ENCODE peak calls at places on chromosomes 4 and X, in eight cellular contexts. One of them, this sample, is unnamed.

GRCh38 chr4:37666625-37667071 is 19.5 kb downstream of the RELL1 start:
- DNase-seq in activated CD8-positive, alpha-beta memory T cell treated with anti-CD3 and anti-CD28 coated beads for 1 hour: no peak
- DNase-seq in Right ventricle myocardium superior: no peak
- DNase-seq in HTR-8/SVneo: peak
- DNase-seq in MM.1S: no peak
- DNase-seq in stimulated activated CD8-positive, alpha-beta memory T cell treated with anti-CD3 and anti-CD28 coated beads, Interleukin-2, amount 100 ng/mL, for 1 hour: no peak
- DNase-seq in dermis blood vessel endothelial cell: peak
- DNase-seq in T-helper 9 cell: no peak
- DNase-seq in this sample: peak

GRCh38 chrX:129780441-129781105 is 824 bp downstream of the SASH3 start:
- DNase-seq in stimulated activated CD8-positive, alpha-beta memory T cell treated with anti-CD3 and anti-CD28 coated beads, Interleukin-2, amount 100 ng/mL, for 1 hour: no peak
- DNase-seq in dermis blood vessel endothelial cell: no peak
- DNase-seq in T-helper 9 cell: no peak
- DNase-seq in HTR-8/SVneo: no peak
- DNase-seq in Right ventricle myocardium superior: no peak
- DNase-seq in MM.1S: peak
- DNase-seq in activated CD8-positive, alpha-beta memory T cell treated with anti-CD3 and anti-CD28 coated beads for 1 hour: no peak
- DNase-seq in this sample: no peak

GRCh38 chrX:30981968-30982367 is 89.9 kb downstream of the FTHL17 start:
- DNase-seq in MM.1S: no peak
- DNase-seq in Right ventricle myocardium superior: no peak
- DNase-seq in HTR-8/SVneo: no peak
- DNase-seq in T-helper 9 cell: no peak
- DNase-seq in activated CD8-positive, alpha-beta memory T cell treated with anti-CD3 and anti-CD28 coated beads for 1 hour: no peak
- DNase-seq in dermis blood vessel endothelial cell: no peak
- DNase-seq in stimulated activated CD8-positive, alpha-beta memory T cell treated with anti-CD3 and anti-CD28 coated beads, Interleukin-2, amount 100 ng/mL, for 1 hour: no peak
- DNase-seq in this sample: no peak

GRCh38 chrX:101659601-101660063 is at the start of gene ARMCX2:
- DNase-seq in dermis blood vessel endothelial cell: peak
- DNase-seq in activated CD8-positive, alpha-beta memory T cell treated with anti-CD3 and anti-CD28 coated beads for 1 hour: no peak
- DNase-seq in T-helper 9 cell: no peak
- DNase-seq in MM.1S: no peak
- DNase-seq in Right ventricle myocardium superior: peak
- DNase-seq in HTR-8/SVneo: no peak
- DNase-seq in stimulated activated CD8-positive, alpha-beta memory T cell treated with anti-CD3 and anti-CD28 coated beads, Interleukin-2, amount 100 ng/mL, for 1 hour: no peak
- DNase-seq in this sample: no peak

GRCh38 chr4:129240816-129241215 is 144.9 kb downstream of the C4orf33 start:
- DNase-seq in Right ventricle myocardium superior: no peak
- DNase-seq in T-helper 9 cell: no peak
- DNase-seq in MM.1S: no peak
- DNase-seq in stimulated activated CD8-positive, alpha-beta memory T cell treated with anti-CD3 and anti-CD28 coated beads, Interleukin-2, amount 100 ng/mL, for 1 hour: no peak
- DNase-seq in activated CD8-positive, alpha-beta memory T cell treated with anti-CD3 and anti-CD28 coated beads for 1 hour: no peak
- DNase-seq in dermis blood vessel endothelial cell: no peak
- DNase-seq in HTR-8/SVneo: no peak
- DNase-seq in this sample: no peak

GRCh38 chrX:131778269-131779218 is 234.7 kb downstream of the OR13H1 start:
- DNase-seq in HTR-8/SVneo: no peak
- DNase-seq in dermis blood vessel endothelial cell: no peak
- DNase-seq in T-helper 9 cell: peak
- DNase-seq in stimulated activated CD8-positive, alpha-beta memory T cell treated with anti-CD3 and anti-CD28 coated beads, Interleukin-2, amount 100 ng/mL, for 1 hour: no peak
- DNase-seq in activated CD8-positive, alpha-beta memory T cell treated with anti-CD3 and anti-CD28 coated beads for 1 hour: no peak
- DNase-seq in Right ventricle myocardium superior: no peak
- DNase-seq in MM.1S: peak
- DNase-seq in this sample: no peak

GRCh38 chr4:127229866-127230608 is 402.7 kb upstream of the INTU start:
- DNase-seq in HTR-8/SVneo: no peak
- DNase-seq in stimulated activated CD8-positive, alpha-beta memory T cell treated with anti-CD3 and anti-CD28 coated beads, Interleukin-2, amount 100 ng/mL, for 1 hour: no peak
- DNase-seq in MM.1S: no peak
- DNase-seq in T-helper 9 cell: no peak
- DNase-seq in dermis blood vessel endothelial cell: no peak
- DNase-seq in activated CD8-positive, alpha-beta memory T cell treated with anti-CD3 and anti-CD28 coated beads for 1 hour: no peak
- DNase-seq in Right ventricle myocardium superior: no peak
- DNase-seq in this sample: no peak

GRCh38 chr4:141905751-141906150 is 269.4 kb downstream of the IL15 start:
- DNase-seq in Right ventricle myocardium superior: no peak
- DNase-seq in T-helper 9 cell: no peak
- DNase-seq in stimulated activated CD8-positive, alpha-beta memory T cell treated with anti-CD3 and anti-CD28 coated beads, Interleukin-2, amount 100 ng/mL, for 1 hour: no peak
- DNase-seq in dermis blood vessel endothelial cell: no peak
- DNase-seq in HTR-8/SVneo: peak
- DNase-seq in MM.1S: no peak
- DNase-seq in activated CD8-positive, alpha-beta memory T cell treated with anti-CD3 and anti-CD28 coated beads for 1 hour: no peak
- DNase-seq in this sample: peak

GRCh38 chr4:86359944-86360478 is at the start of gene MAPK10:
- DNase-seq in dermis blood vessel endothelial cell: peak
- DNase-seq in HTR-8/SVneo: peak
- DNase-seq in stimulated activated CD8-positive, alpha-beta memory T cell treated with anti-CD3 and anti-CD28 coated beads, Interleukin-2, amount 100 ng/mL, for 1 hour: no peak
- DNase-seq in T-helper 9 cell: peak
- DNase-seq in activated CD8-positive, alpha-beta memory T cell treated with anti-CD3 and anti-CD28 coated beads for 1 hour: no peak
- DNase-seq in MM.1S: peak
- DNase-seq in Right ventricle myocardium superior: peak
- DNase-seq in this sample: peak

GRCh38 chr4:25694466-25694865 is 38.8 kb downstream of the SLC34A2 start:
- DNase-seq in activated CD8-positive, alpha-beta memory T cell treated with anti-CD3 and anti-CD28 coated beads for 1 hour: no peak
- DNase-seq in dermis blood vessel endothelial cell: no peak
- DNase-seq in HTR-8/SVneo: peak
- DNase-seq in stimulated activated CD8-positive, alpha-beta memory T cell treated with anti-CD3 and anti-CD28 coated beads, Interleukin-2, amount 100 ng/mL, for 1 hour: no peak
- DNase-seq in T-helper 9 cell: no peak
- DNase-seq in MM.1S: no peak
- DNase-seq in Right ventricle myocardium superior: no peak
- DNase-seq in this sample: no peak

GRCh38 chrX:7216981-7217587 is 69.1 kb upstream of the PUDP start:
- DNase-seq in dermis blood vessel endothelial cell: no peak
- DNase-seq in activated CD8-positive, alpha-beta memory T cell treated with anti-CD3 and anti-CD28 coated beads for 1 hour: no peak
- DNase-seq in stimulated activated CD8-positive, alpha-beta memory T cell treated with anti-CD3 and anti-CD28 coated beads, Interleukin-2, amount 100 ng/mL, for 1 hour: no peak
- DNase-seq in Right ventricle myocardium superior: no peak
- DNase-seq in HTR-8/SVneo: no peak
- DNase-seq in MM.1S: no peak
- DNase-seq in T-helper 9 cell: no peak
- DNase-seq in this sample: no peak

GRCh38 chr4:68461790-68462189 is 14.5 kb downstream of the TMPRSS11E start:
- DNase-seq in Right ventricle myocardium superior: no peak
- DNase-seq in stimulated activated CD8-positive, alpha-beta memory T cell treated with anti-CD3 and anti-CD28 coated beads, Interleukin-2, amount 100 ng/mL, for 1 hour: no peak
- DNase-seq in activated CD8-positive, alpha-beta memory T cell treated with anti-CD3 and anti-CD28 coated beads for 1 hour: no peak
- DNase-seq in HTR-8/SVneo: no peak
- DNase-seq in dermis blood vessel endothelial cell: no peak
- DNase-seq in MM.1S: no peak
- DNase-seq in T-helper 9 cell: no peak
- DNase-seq in this sample: no peak

GRCh38 chr4:139735381-139736256 is 70.0 kb downstream of the MGST2 start:
- DNase-seq in T-helper 9 cell: no peak
- DNase-seq in MM.1S: no peak
- DNase-seq in dermis blood vessel endothelial cell: peak
- DNase-seq in stimulated activated CD8-positive, alpha-beta memory T cell treated with anti-CD3 and anti-CD28 coated beads, Interleukin-2, amount 100 ng/mL, for 1 hour: no peak
- DNase-seq in Right ventricle myocardium superior: peak
- DNase-seq in activated CD8-positive, alpha-beta memory T cell treated with anti-CD3 and anti-CD28 coated beads for 1 hour: no peak
- DNase-seq in HTR-8/SVneo: no peak
- DNase-seq in this sample: no peak

GRCh38 chr4:120557372-120557771 is 365.2 kb downstream of the PRDM5 start:
- DNase-seq in T-helper 9 cell: no peak
- DNase-seq in Right ventricle myocardium superior: no peak
- DNase-seq in dermis blood vessel endothelial cell: no peak
- DNase-seq in activated CD8-positive, alpha-beta memory T cell treated with anti-CD3 and anti-CD28 coated beads for 1 hour: no peak
- DNase-seq in stimulated activated CD8-positive, alpha-beta memory T cell treated with anti-CD3 and anti-CD28 coated beads, Interleukin-2, amount 100 ng/mL, for 1 hour: no peak
- DNase-seq in MM.1S: no peak
- DNase-seq in HTR-8/SVneo: no peak
- DNase-seq in this sample: no peak

GRCh38 chr4:41079871-41080565 is 134.3 kb downstream of the APBB2 start:
- DNase-seq in MM.1S: no peak
- DNase-seq in HTR-8/SVneo: no peak
- DNase-seq in dermis blood vessel endothelial cell: no peak
- DNase-seq in T-helper 9 cell: no peak
- DNase-seq in stimulated activated CD8-positive, alpha-beta memory T cell treated with anti-CD3 and anti-CD28 coated beads, Interleukin-2, amount 100 ng/mL, for 1 hour: no peak
- DNase-seq in Right ventricle myocardium superior: no peak
- DNase-seq in activated CD8-positive, alpha-beta memory T cell treated with anti-CD3 and anti-CD28 coated beads for 1 hour: no peak
- DNase-seq in this sample: no peak

GRCh38 chr4:65665951-65666523 is 4.3 kb downstream of the EPHA5 start:
- DNase-seq in activated CD8-positive, alpha-beta memory T cell treated with anti-CD3 and anti-CD28 coated beads for 1 hour: no peak
- DNase-seq in dermis blood vessel endothelial cell: no peak
- DNase-seq in Right ventricle myocardium superior: no peak
- DNase-seq in T-helper 9 cell: no peak
- DNase-seq in HTR-8/SVneo: no peak
- DNase-seq in stimulated activated CD8-positive, alpha-beta memory T cell treated with anti-CD3 and anti-CD28 coated beads, Interleukin-2, amount 100 ng/mL, for 1 hour: no peak
- DNase-seq in MM.1S: no peak
- DNase-seq in this sample: no peak

GRCh38 chrX:71619193-71619592 is 882 bp upstream of the CXCR3 start:
- DNase-seq in HTR-8/SVneo: no peak
- DNase-seq in Right ventricle myocardium superior: no peak
- DNase-seq in T-helper 9 cell: peak
- DNase-seq in stimulated activated CD8-positive, alpha-beta memory T cell treated with anti-CD3 and anti-CD28 coated beads, Interleukin-2, amount 100 ng/mL, for 1 hour: no peak
- DNase-seq in MM.1S: no peak
- DNase-seq in dermis blood vessel endothelial cell: no peak
- DNase-seq in activated CD8-positive, alpha-beta memory T cell treated with anti-CD3 and anti-CD28 coated beads for 1 hour: no peak
- DNase-seq in this sample: no peak

GRCh38 chr4:152281211-152281610 is 254.7 kb downstream of the FBXW7 start:
- DNase-seq in activated CD8-positive, alpha-beta memory T cell treated with anti-CD3 and anti-CD28 coated beads for 1 hour: no peak
- DNase-seq in dermis blood vessel endothelial cell: no peak
- DNase-seq in MM.1S: no peak
- DNase-seq in Right ventricle myocardium superior: no peak
- DNase-seq in stimulated activated CD8-positive, alpha-beta memory T cell treated with anti-CD3 and anti-CD28 coated beads, Interleukin-2, amount 100 ng/mL, for 1 hour: no peak
- DNase-seq in T-helper 9 cell: no peak
- DNase-seq in HTR-8/SVneo: no peak
- DNase-seq in this sample: no peak

GRCh38 chr4:113998531-113998930 is 19.1 kb upstream of the ARSJ start:
- DNase-seq in dermis blood vessel endothelial cell: no peak
- DNase-seq in HTR-8/SVneo: no peak
- DNase-seq in T-helper 9 cell: no peak
- DNase-seq in Right ventricle myocardium superior: no peak
- DNase-seq in activated CD8-positive, alpha-beta memory T cell treated with anti-CD3 and anti-CD28 coated beads for 1 hour: no peak
- DNase-seq in stimulated activated CD8-positive, alpha-beta memory T cell treated with anti-CD3 and anti-CD28 coated beads, Interleukin-2, amount 100 ng/mL, for 1 hour: no peak
- DNase-seq in MM.1S: no peak
- DNase-seq in this sample: no peak

GRCh38 chr4:54228064-54228527 is 997 bp upstream of the PDGFRA start:
- DNase-seq in activated CD8-positive, alpha-beta memory T cell treated with anti-CD3 and anti-CD28 coated beads for 1 hour: no peak
- DNase-seq in HTR-8/SVneo: peak
- DNase-seq in MM.1S: peak
- DNase-seq in dermis blood vessel endothelial cell: peak
- DNase-seq in T-helper 9 cell: no peak
- DNase-seq in stimulated activated CD8-positive, alpha-beta memory T cell treated with anti-CD3 and anti-CD28 coated beads, Interleukin-2, amount 100 ng/mL, for 1 hour: no peak
- DNase-seq in Right ventricle myocardium superior: peak
- DNase-seq in this sample: peak

GRCh38 chr4:7964890-7965662 is 25.4 kb upstream of the AFAP1 start:
- DNase-seq in MM.1S: no peak
- DNase-seq in activated CD8-positive, alpha-beta memory T cell treated with anti-CD3 and anti-CD28 coated beads for 1 hour: no peak
- DNase-seq in HTR-8/SVneo: no peak
- DNase-seq in dermis blood vessel endothelial cell: peak
- DNase-seq in Right ventricle myocardium superior: peak
- DNase-seq in T-helper 9 cell: peak
- DNase-seq in stimulated activated CD8-positive, alpha-beta memory T cell treated with anti-CD3 and anti-CD28 coated beads, Interleukin-2, amount 100 ng/mL, for 1 hour: no peak
- DNase-seq in this sample: no peak

GRCh38 chr4:123477804-123478209 is 81.2 kb downstream of the SPRY1 start:
- DNase-seq in stimulated activated CD8-positive, alpha-beta memory T cell treated with anti-CD3 and anti-CD28 coated beads, Interleukin-2, amount 100 ng/mL, for 1 hour: peak
- DNase-seq in Right ventricle myocardium superior: no peak
- DNase-seq in HTR-8/SVneo: no peak
- DNase-seq in MM.1S: no peak
- DNase-seq in dermis blood vessel endothelial cell: peak
- DNase-seq in T-helper 9 cell: peak
- DNase-seq in activated CD8-positive, alpha-beta memory T cell treated with anti-CD3 and anti-CD28 coated beads for 1 hour: peak
- DNase-seq in this sample: no peak

GRCh38 chr4:53863163-53863562 is 201.2 kb downstream of the CHIC2 start:
- DNase-seq in HTR-8/SVneo: no peak
- DNase-seq in dermis blood vessel endothelial cell: no peak
- DNase-seq in activated CD8-positive, alpha-beta memory T cell treated with anti-CD3 and anti-CD28 coated beads for 1 hour: no peak
- DNase-seq in stimulated activated CD8-positive, alpha-beta memory T cell treated with anti-CD3 and anti-CD28 coated beads, Interleukin-2, amount 100 ng/mL, for 1 hour: no peak
- DNase-seq in MM.1S: no peak
- DNase-seq in T-helper 9 cell: no peak
- DNase-seq in Right ventricle myocardium superior: peak
- DNase-seq in this sample: no peak

GRCh38 chr4:1404573-1405248 is 1.5 kb downstream of the NKX1-1 start:
- DNase-seq in dermis blood vessel endothelial cell: no peak
- DNase-seq in HTR-8/SVneo: no peak
- DNase-seq in MM.1S: no peak
- DNase-seq in Right ventricle myocardium superior: peak
- DNase-seq in activated CD8-positive, alpha-beta memory T cell treated with anti-CD3 and anti-CD28 coated beads for 1 hour: no peak
- DNase-seq in stimulated activated CD8-positive, alpha-beta memory T cell treated with anti-CD3 and anti-CD28 coated beads, Interleukin-2, amount 100 ng/mL, for 1 hour: no peak
- DNase-seq in T-helper 9 cell: no peak
- DNase-seq in this sample: no peak

GRCh38 chrX:80306007-80306406 is 114.2 kb upstream of the TENT5D start:
- DNase-seq in Right ventricle myocardium superior: no peak
- DNase-seq in HTR-8/SVneo: no peak
- DNase-seq in MM.1S: no peak
- DNase-seq in activated CD8-positive, alpha-beta memory T cell treated with anti-CD3 and anti-CD28 coated beads for 1 hour: no peak
- DNase-seq in dermis blood vessel endothelial cell: no peak
- DNase-seq in T-helper 9 cell: no peak
- DNase-seq in stimulated activated CD8-positive, alpha-beta memory T cell treated with anti-CD3 and anti-CD28 coated beads, Interleukin-2, amount 100 ng/mL, for 1 hour: no peak
- DNase-seq in this sample: no peak

GRCh38 chr4:176359590-176359989 is 39.8 kb downstream of the SPCS3 start:
- DNase-seq in activated CD8-positive, alpha-beta memory T cell treated with anti-CD3 and anti-CD28 coated beads for 1 hour: no peak
- DNase-seq in MM.1S: no peak
- DNase-seq in stimulated activated CD8-positive, alpha-beta memory T cell treated with anti-CD3 and anti-CD28 coated beads, Interleukin-2, amount 100 ng/mL, for 1 hour: no peak
- DNase-seq in Right ventricle myocardium superior: no peak
- DNase-seq in T-helper 9 cell: no peak
- DNase-seq in HTR-8/SVneo: no peak
- DNase-seq in dermis blood vessel endothelial cell: no peak
- DNase-seq in this sample: peak

GRCh38 chr4:109303141-109303499 is 662 bp upstream of the COL25A1 start:
- DNase-seq in HTR-8/SVneo: peak
- DNase-seq in MM.1S: no peak
- DNase-seq in stimulated activated CD8-positive, alpha-beta memory T cell treated with anti-CD3 and anti-CD28 coated beads, Interleukin-2, amount 100 ng/mL, for 1 hour: no peak
- DNase-seq in T-helper 9 cell: no peak
- DNase-seq in dermis blood vessel endothelial cell: peak
- DNase-seq in activated CD8-positive, alpha-beta memory T cell treated with anti-CD3 and anti-CD28 coated beads for 1 hour: no peak
- DNase-seq in Right ventricle myocardium superior: no peak
- DNase-seq in this sample: no peak

GRCh38 chrX:150913511-150913910 is 15.0 kb upstream of the CD99L2 start:
- DNase-seq in T-helper 9 cell: no peak
- DNase-seq in MM.1S: no peak
- DNase-seq in stimulated activated CD8-positive, alpha-beta memory T cell treated with anti-CD3 and anti-CD28 coated beads, Interleukin-2, amount 100 ng/mL, for 1 hour: no peak
- DNase-seq in HTR-8/SVneo: no peak
- DNase-seq in activated CD8-positive, alpha-beta memory T cell treated with anti-CD3 and anti-CD28 coated beads for 1 hour: no peak
- DNase-seq in Right ventricle myocardium superior: no peak
- DNase-seq in dermis blood vessel endothelial cell: no peak
- DNase-seq in this sample: peak

GRCh38 chr4:104416725-104417363 is 77.8 kb downstream of the CXXC4 start:
- DNase-seq in MM.1S: no peak
- DNase-seq in activated CD8-positive, alpha-beta memory T cell treated with anti-CD3 and anti-CD28 coated beads for 1 hour: no peak
- DNase-seq in stimulated activated CD8-positive, alpha-beta memory T cell treated with anti-CD3 and anti-CD28 coated beads, Interleukin-2, amount 100 ng/mL, for 1 hour: no peak
- DNase-seq in HTR-8/SVneo: no peak
- DNase-seq in Right ventricle myocardium superior: no peak
- DNase-seq in T-helper 9 cell: no peak
- DNase-seq in dermis blood vessel endothelial cell: no peak
- DNase-seq in this sample: no peak

GRCh38 chrX:11757729-11758399 is at the start of gene MSL3:
- DNase-seq in T-helper 9 cell: no peak
- DNase-seq in stimulated activated CD8-positive, alpha-beta memory T cell treated with anti-CD3 and anti-CD28 coated beads, Interleukin-2, amount 100 ng/mL, for 1 hour: peak
- DNase-seq in HTR-8/SVneo: no peak
- DNase-seq in MM.1S: peak
- DNase-seq in activated CD8-positive, alpha-beta memory T cell treated with anti-CD3 and anti-CD28 coated beads for 1 hour: peak
- DNase-seq in Right ventricle myocardium superior: peak
- DNase-seq in dermis blood vessel endothelial cell: peak
- DNase-seq in this sample: no peak

GRCh38 chr4:106529348-106530033 is 160.9 kb upstream of the GIMD1 start:
- DNase-seq in stimulated activated CD8-positive, alpha-beta memory T cell treated with anti-CD3 and anti-CD28 coated beads, Interleukin-2, amount 100 ng/mL, for 1 hour: no peak
- DNase-seq in dermis blood vessel endothelial cell: peak
- DNase-seq in Right ventricle myocardium superior: no peak
- DNase-seq in HTR-8/SVneo: no peak
- DNase-seq in MM.1S: no peak
- DNase-seq in T-helper 9 cell: no peak
- DNase-seq in activated CD8-positive, alpha-beta memory T cell treated with anti-CD3 and anti-CD28 coated beads for 1 hour: no peak
- DNase-seq in this sample: no peak

GRCh38 chr4:56656346-56656643 is 24.8 kb downstream of the HOPX start:
- DNase-seq in dermis blood vessel endothelial cell: peak
- DNase-seq in Right ventricle myocardium superior: peak
- DNase-seq in MM.1S: peak
- DNase-seq in stimulated activated CD8-positive, alpha-beta memory T cell treated with anti-CD3 and anti-CD28 coated beads, Interleukin-2, amount 100 ng/mL, for 1 hour: peak
- DNase-seq in T-helper 9 cell: peak
- DNase-seq in HTR-8/SVneo: no peak
- DNase-seq in activated CD8-positive, alpha-beta memory T cell treated with anti-CD3 and anti-CD28 coated beads for 1 hour: peak
- DNase-seq in this sample: no peak

GRCh38 chrX:105758784-105759183 is 63.6 kb upstream of the NRK start:
- DNase-seq in stimulated activated CD8-positive, alpha-beta memory T cell treated with anti-CD3 and anti-CD28 coated beads, Interleukin-2, amount 100 ng/mL, for 1 hour: no peak
- DNase-seq in T-helper 9 cell: no peak
- DNase-seq in dermis blood vessel endothelial cell: no peak
- DNase-seq in MM.1S: no peak
- DNase-seq in activated CD8-positive, alpha-beta memory T cell treated with anti-CD3 and anti-CD28 coated beads for 1 hour: no peak
- DNase-seq in Right ventricle myocardium superior: no peak
- DNase-seq in HTR-8/SVneo: no peak
- DNase-seq in this sample: no peak

This sample was measured in HFF-Myc.